ENCODE peak calls at places on chromosomes 2 and 18, in ten cellular contexts. One of them, this sample, is unnamed. For H3K9me3, the result is how much of the 10 kb centered on the place peaks cover.

GRCh38 chr2:132372276-132372675 is 44.3 kb upstream of the GPR39 start:
- DNase-seq in lower lobe of right lung: no peak
- DNase-seq in OCI-LY7: no peak
- DNase-seq in A549: no peak
- DNase-seq in sigmoid colon: no peak
- DNase-seq in cardiac muscle cell: no peak
- DNase-seq in CD4-positive, CD25-positive, alpha-beta regulatory T cell: no peak
- DNase-seq in CD8-positive, alpha-beta memory T cell: no peak
- DNase-seq in IMR-90: no peak
- DNase-seq in aorta: no peak
- DNase-seq in this sample: no peak

GRCh38 chr18:2856499-2856898 is 9.7 kb downstream of the EMILIN2 start:
- DNase-seq in cardiac muscle cell: no peak
- DNase-seq in sigmoid colon: peak
- DNase-seq in A549: no peak
- DNase-seq in lower lobe of right lung: no peak
- DNase-seq in CD4-positive, CD25-positive, alpha-beta regulatory T cell: no peak
- DNase-seq in CD8-positive, alpha-beta memory T cell: no peak
- DNase-seq in IMR-90: no peak
- DNase-seq in aorta: no peak
- DNase-seq in OCI-LY7: no peak
- DNase-seq in this sample: no peak

GRCh38 chr2:174711206-174711605 is 53.1 kb downstream of the CHRNA1 start:
- DNase-seq in A549: no peak
- DNase-seq in sigmoid colon: no peak
- DNase-seq in aorta: no peak
- DNase-seq in IMR-90: peak
- DNase-seq in cardiac muscle cell: no peak
- DNase-seq in CD8-positive, alpha-beta memory T cell: no peak
- DNase-seq in lower lobe of right lung: no peak
- DNase-seq in OCI-LY7: no peak
- DNase-seq in CD4-positive, CD25-positive, alpha-beta regulatory T cell: no peak
- DNase-seq in this sample: no peak

GRCh38 chr2:23524261-23524706 is 139.3 kb downstream of the KLHL29 start:
- DNase-seq in OCI-LY7: no peak
- DNase-seq in cardiac muscle cell: no peak
- DNase-seq in aorta: peak
- DNase-seq in lower lobe of right lung: no peak
- DNase-seq in A549: no peak
- DNase-seq in IMR-90: peak
- DNase-seq in sigmoid colon: peak
- DNase-seq in CD4-positive, CD25-positive, alpha-beta regulatory T cell: no peak
- DNase-seq in CD8-positive, alpha-beta memory T cell: no peak
- DNase-seq in this sample: no peak

GRCh38 chr18:13604751-13605150 is 121.6 kb downstream of the FAM210A start:
- DNase-seq in CD4-positive, CD25-positive, alpha-beta regulatory T cell: no peak
- DNase-seq in CD8-positive, alpha-beta memory T cell: no peak
- DNase-seq in aorta: no peak
- DNase-seq in cardiac muscle cell: no peak
- DNase-seq in OCI-LY7: no peak
- DNase-seq in sigmoid colon: no peak
- DNase-seq in A549: no peak
- DNase-seq in IMR-90: no peak
- DNase-seq in lower lobe of right lung: no peak
- DNase-seq in this sample: no peak

GRCh38 chr2:160005908-160006307 is 56.5 kb downstream of the PLA2R1 start:
- DNase-seq in cardiac muscle cell: no peak
- DNase-seq in aorta: no peak
- DNase-seq in CD4-positive, CD25-positive, alpha-beta regulatory T cell: no peak
- DNase-seq in lower lobe of right lung: no peak
- DNase-seq in OCI-LY7: no peak
- DNase-seq in A549: no peak
- DNase-seq in sigmoid colon: no peak
- DNase-seq in CD8-positive, alpha-beta memory T cell: no peak
- DNase-seq in IMR-90: no peak
- DNase-seq in this sample: no peak

GRCh38 chr2:27241761-27242613 is 20.9 kb downstream of the SLC30A3 start:
- DNase-seq in cardiac muscle cell: no peak
- DNase-seq in sigmoid colon: no peak
- DNase-seq in aorta: no peak
- DNase-seq in OCI-LY7: no peak
- DNase-seq in CD8-positive, alpha-beta memory T cell: no peak
- DNase-seq in lower lobe of right lung: no peak
- DNase-seq in IMR-90: no peak
- DNase-seq in CD4-positive, CD25-positive, alpha-beta regulatory T cell: no peak
- DNase-seq in A549: no peak
- DNase-seq in this sample: no peak

GRCh38 chr18:57445488-57446319 is 10.5 kb downstream of the ONECUT2 start:
- DNase-seq in OCI-LY7: no peak
- DNase-seq in CD4-positive, CD25-positive, alpha-beta regulatory T cell: no peak
- DNase-seq in IMR-90: no peak
- DNase-seq in CD8-positive, alpha-beta memory T cell: no peak
- DNase-seq in aorta: no peak
- DNase-seq in A549: no peak
- DNase-seq in cardiac muscle cell: no peak
- DNase-seq in sigmoid colon: no peak
- DNase-seq in lower lobe of right lung: no peak
- DNase-seq in this sample: no peak

GRCh38 chr2:78417355-78417754 is 608.1 kb upstream of the REG3G start:
- DNase-seq in CD4-positive, CD25-positive, alpha-beta regulatory T cell: no peak
- DNase-seq in cardiac muscle cell: no peak
- DNase-seq in IMR-90: no peak
- DNase-seq in OCI-LY7: no peak
- DNase-seq in A549: no peak
- DNase-seq in sigmoid colon: no peak
- DNase-seq in CD8-positive, alpha-beta memory T cell: no peak
- DNase-seq in aorta: no peak
- DNase-seq in lower lobe of right lung: no peak
- DNase-seq in this sample: no peak

GRCh38 chr2:70123051-70123828 is 36.0 kb downstream of the PCBP1 start:
- DNase-seq in lower lobe of right lung: no peak
- DNase-seq in aorta: peak
- DNase-seq in IMR-90: peak
- DNase-seq in sigmoid colon: peak
- DNase-seq in cardiac muscle cell: peak
- DNase-seq in CD4-positive, CD25-positive, alpha-beta regulatory T cell: no peak
- DNase-seq in A549: no peak
- DNase-seq in OCI-LY7: no peak
- DNase-seq in CD8-positive, alpha-beta memory T cell: no peak
- DNase-seq in this sample: no peak

GRCh38 chr2:233267516-233268245 is 16.2 kb downstream of the ATG16L1 start:
- DNase-seq in cardiac muscle cell: no peak
- DNase-seq in OCI-LY7: peak
- DNase-seq in aorta: no peak
- DNase-seq in CD8-positive, alpha-beta memory T cell: peak
- DNase-seq in CD4-positive, CD25-positive, alpha-beta regulatory T cell: peak
- DNase-seq in A549: no peak
- DNase-seq in lower lobe of right lung: no peak
- DNase-seq in sigmoid colon: no peak
- DNase-seq in IMR-90: no peak
- DNase-seq in this sample: peak

GRCh38 chr2:207219716-207220414 is 54.1 kb upstream of the KLF7 start:
- DNase-seq in aorta: no peak
- DNase-seq in cardiac muscle cell: no peak
- DNase-seq in CD8-positive, alpha-beta memory T cell: no peak
- DNase-seq in sigmoid colon: no peak
- DNase-seq in lower lobe of right lung: no peak
- DNase-seq in OCI-LY7: no peak
- DNase-seq in A549: no peak
- DNase-seq in IMR-90: peak
- DNase-seq in CD4-positive, CD25-positive, alpha-beta regulatory T cell: no peak
- DNase-seq in this sample: no peak

GRCh38 chr18:11852048-11852341 is 782 bp downstream of the CHMP1B start:
- DNase-seq in IMR-90: no peak
- DNase-seq in aorta: no peak
- DNase-seq in CD4-positive, CD25-positive, alpha-beta regulatory T cell: no peak
- DNase-seq in cardiac muscle cell: no peak
- DNase-seq in sigmoid colon: no peak
- DNase-seq in CD8-positive, alpha-beta memory T cell: no peak
- DNase-seq in OCI-LY7: no peak
- DNase-seq in A549: no peak
- DNase-seq in lower lobe of right lung: no peak
- DNase-seq in this sample: peak

GRCh38 chr2:217800433-217801114 is 202.2 kb downstream of the TNS1 start:
- DNase-seq in OCI-LY7: no peak
- DNase-seq in cardiac muscle cell: no peak
- DNase-seq in CD8-positive, alpha-beta memory T cell: no peak
- DNase-seq in sigmoid colon: peak
- DNase-seq in IMR-90: no peak
- DNase-seq in CD4-positive, CD25-positive, alpha-beta regulatory T cell: no peak
- DNase-seq in aorta: no peak
- DNase-seq in lower lobe of right lung: no peak
- DNase-seq in A549: no peak
- DNase-seq in this sample: no peak

GRCh38 chr2:189379287-189379630 is 62.0 kb upstream of the WDR75 start:
- DNase-seq in sigmoid colon: no peak
- DNase-seq in IMR-90: peak
- DNase-seq in cardiac muscle cell: no peak
- DNase-seq in OCI-LY7: no peak
- DNase-seq in CD8-positive, alpha-beta memory T cell: no peak
- DNase-seq in CD4-positive, CD25-positive, alpha-beta regulatory T cell: no peak
- DNase-seq in lower lobe of right lung: no peak
- DNase-seq in A549: no peak
- DNase-seq in aorta: no peak
- DNase-seq in this sample: no peak

GRCh38 chr2:54984476-54984875 is 65.8 kb downstream of the RTN4 start:
- DNase-seq in CD8-positive, alpha-beta memory T cell: no peak
- DNase-seq in lower lobe of right lung: no peak
- DNase-seq in CD4-positive, CD25-positive, alpha-beta regulatory T cell: no peak
- DNase-seq in cardiac muscle cell: no peak
- DNase-seq in A549: no peak
- DNase-seq in IMR-90: no peak
- DNase-seq in OCI-LY7: no peak
- DNase-seq in sigmoid colon: no peak
- DNase-seq in aorta: no peak
- DNase-seq in this sample: no peak
- H3K27ac ChIP-seq in CD8-positive, alpha-beta memory T cell: no peak
- H3K27ac ChIP-seq in lower lobe of right lung: no peak
- H3K27ac ChIP-seq in CD4-positive, CD25-positive, alpha-beta regulatory T cell: no peak
- H3K27ac ChIP-seq in cardiac muscle cell: no peak
- H3K27ac ChIP-seq in A549: peak
- H3K27ac ChIP-seq in IMR-90: no peak
- H3K27ac ChIP-seq in OCI-LY7: no peak
- H3K27ac ChIP-seq in sigmoid colon: no peak
- H3K27ac ChIP-seq in aorta: no peak
- H3K27ac ChIP-seq in this sample: no peak

GRCh38 chr2:47501374-47502200 is 98.6 kb downstream of the MSH2 start:
- DNase-seq in IMR-90: peak
- DNase-seq in CD8-positive, alpha-beta memory T cell: no peak
- DNase-seq in lower lobe of right lung: no peak
- DNase-seq in OCI-LY7: no peak
- DNase-seq in cardiac muscle cell: no peak
- DNase-seq in A549: no peak
- DNase-seq in sigmoid colon: no peak
- DNase-seq in aorta: no peak
- DNase-seq in CD4-positive, CD25-positive, alpha-beta regulatory T cell: no peak
- DNase-seq in this sample: no peak
- H3K9me3 ChIP-seq in IMR-90: under half
- H3K9me3 ChIP-seq in CD8-positive, alpha-beta memory T cell: under half
- H3K9me3 ChIP-seq in lower lobe of right lung: under half
- H3K9me3 ChIP-seq in OCI-LY7: half or more
- H3K9me3 ChIP-seq in cardiac muscle cell: under half
- H3K9me3 ChIP-seq in A549: under half
- H3K9me3 ChIP-seq in sigmoid colon: under half
- H3K9me3 ChIP-seq in aorta: under half
- H3K9me3 ChIP-seq in CD4-positive, CD25-positive, alpha-beta regulatory T cell: under half
- H3K9me3 ChIP-seq in this sample: under half

GRCh38 chr2:134515137-134515536 is 203.7 kb downstream of the TMEM163 start:
- DNase-seq in A549: no peak
- DNase-seq in OCI-LY7: no peak
- DNase-seq in cardiac muscle cell: no peak
- DNase-seq in lower lobe of right lung: no peak
- DNase-seq in CD8-positive, alpha-beta memory T cell: no peak
- DNase-seq in sigmoid colon: no peak
- DNase-seq in CD4-positive, CD25-positive, alpha-beta regulatory T cell: no peak
- DNase-seq in aorta: no peak
- DNase-seq in IMR-90: no peak
- DNase-seq in this sample: no peak
- H3K4me3 ChIP-seq in A549: no peak
- H3K4me3 ChIP-seq in OCI-LY7: no peak
- H3K4me3 ChIP-seq in cardiac muscle cell: no peak
- H3K4me3 ChIP-seq in lower lobe of right lung: no peak
- H3K4me3 ChIP-seq in CD8-positive, alpha-beta memory T cell: no peak
- H3K4me3 ChIP-seq in sigmoid colon: no peak
- H3K4me3 ChIP-seq in CD4-positive, CD25-positive, alpha-beta regulatory T cell: no peak
- H3K4me3 ChIP-seq in aorta: no peak
- H3K4me3 ChIP-seq in IMR-90: no peak
- H3K4me3 ChIP-seq in this sample: no peak

GRCh38 chr18:55658598-55658997 is 70.6 kb upstream of the TCF4 start:
- DNase-seq in A549: no peak
- DNase-seq in IMR-90: no peak
- DNase-seq in CD4-positive, CD25-positive, alpha-beta regulatory T cell: no peak
- DNase-seq in lower lobe of right lung: no peak
- DNase-seq in cardiac muscle cell: no peak
- DNase-seq in OCI-LY7: no peak
- DNase-seq in sigmoid colon: no peak
- DNase-seq in aorta: no peak
- DNase-seq in CD8-positive, alpha-beta memory T cell: no peak
- DNase-seq in this sample: no peak
- H3K27ac ChIP-seq in A549: no peak
- H3K27ac ChIP-seq in IMR-90: no peak
- H3K27ac ChIP-seq in CD4-positive, CD25-positive, alpha-beta regulatory T cell: no peak
- H3K27ac ChIP-seq in lower lobe of right lung: no peak
- H3K27ac ChIP-seq in cardiac muscle cell: no peak
- H3K27ac ChIP-seq in OCI-LY7: no peak
- H3K27ac ChIP-seq in sigmoid colon: no peak
- H3K27ac ChIP-seq in aorta: no peak
- H3K27ac ChIP-seq in CD8-positive, alpha-beta memory T cell: no peak
- H3K27ac ChIP-seq in this sample: no peak

DNA sequence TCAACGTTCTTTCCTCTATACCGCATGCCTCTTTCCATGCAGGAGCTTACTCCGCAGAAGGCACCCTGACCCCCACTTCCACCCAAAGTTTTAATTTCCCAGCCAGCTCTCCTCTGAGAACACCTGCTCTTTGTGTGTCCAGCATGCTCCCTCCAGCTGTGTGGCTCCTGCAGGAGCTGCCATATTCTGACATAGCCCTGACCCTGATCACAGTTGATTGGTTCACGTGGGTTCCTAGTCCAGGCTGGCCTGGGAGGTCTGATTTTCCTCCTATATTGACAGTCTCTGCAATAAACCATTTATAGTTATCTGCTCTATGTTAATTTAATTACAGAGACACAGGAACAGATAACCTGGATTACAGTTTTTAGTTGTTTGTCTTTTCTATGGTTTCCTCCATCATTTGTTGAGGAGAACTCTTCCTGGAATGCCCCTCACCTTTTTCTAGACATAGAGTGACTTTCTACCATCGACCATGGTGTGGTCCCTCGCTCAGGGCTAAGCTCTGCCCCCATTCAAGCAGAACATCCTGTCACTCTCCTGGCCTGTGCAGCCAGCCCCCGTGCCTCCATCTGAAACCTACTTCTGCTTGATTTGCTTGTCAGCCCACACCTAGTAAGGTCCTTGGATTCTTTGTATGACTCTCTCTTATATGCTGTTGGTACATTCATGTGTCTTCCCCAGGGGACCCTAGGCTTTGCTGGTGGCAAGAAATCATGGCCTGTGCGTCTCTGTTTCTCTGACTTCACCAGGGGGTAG is 231.5 kb downstream of the LPIN1 start:
- DNase-seq in lower lobe of right lung: no peak
- DNase-seq in sigmoid colon: no peak
- DNase-seq in CD4-positive, CD25-positive, alpha-beta regulatory T cell: no peak
- DNase-seq in IMR-90: no peak
- DNase-seq in cardiac muscle cell: no peak
- DNase-seq in aorta: no peak
- DNase-seq in CD8-positive, alpha-beta memory T cell: no peak
- DNase-seq in OCI-LY7: peak
- DNase-seq in A549: no peak
- DNase-seq in this sample: no peak
- H3K9me3 ChIP-seq in lower lobe of right lung: under half
- H3K9me3 ChIP-seq in sigmoid colon: under half
- H3K9me3 ChIP-seq in CD4-positive, CD25-positive, alpha-beta regulatory T cell: under half
- H3K9me3 ChIP-seq in IMR-90: under half
- H3K9me3 ChIP-seq in cardiac muscle cell: under half
- H3K9me3 ChIP-seq in aorta: under half
- H3K9me3 ChIP-seq in CD8-positive, alpha-beta memory T cell: under half
- H3K9me3 ChIP-seq in OCI-LY7: under half
- H3K9me3 ChIP-seq in A549: under half
- H3K9me3 ChIP-seq in this sample: under half